ENCODE peak calls at places on chromosomes 11 and 22, in five cellular contexts. D, X, O, J and M are unnamed samples.

GRCh38 chr11:68224606-68225005 is 11.5 kb upstream of the KMT5B start:
- DNase-seq in D (no peak), X (no peak), O (no peak), J (no peak), M (no peak)

GRCh38 chr11:93648168-93648567 is 13.3 kb upstream of the CEP295 start:
- DNase-seq in D (no peak), X (no peak), O (no peak), J (no peak), M (no peak)

GRCh38 chr11:10349281-10349665 is 44.4 kb downstream of the ADM start:
- DNase-seq in D (no peak), X (no peak), O (no peak), J (no peak), M (no peak)

GRCh38 chr11:35393093-35393492 is 26.3 kb downstream of the SLC1A2 start:
- DNase-seq in D (no peak), X (no peak), O (no peak), J (peak; percentile 42), M (no peak)

GRCh38 chr11:57358991-57359390 is 20.8 kb downstream of the P2RX3 start:
- DNase-seq in D (no peak), X (no peak), O (no peak), J (no peak), M (no peak)

GRCh38 chr11:35494966-35495365 is 30.4 kb downstream of the PAMR1 start:
- DNase-seq in D (no peak), X (no peak), O (no peak), J (no peak), M (no peak)

GRCh38 chr11:12148882-12149281 is 38.5 kb downstream of the MICAL2 start:
- DNase-seq in D (no peak), X (no peak), O (no peak), J (no peak), M (no peak)

GRCh38 chr11:92941676-92942571 is 27.5 kb upstream of the MTNR1B start:
- DNase-seq in D (no peak), X (peak; percentile 18), O (no peak), J (peak; percentile 64), M (peak; percentile 25)

GRCh38 chr22:39601180-39601535 is 30.6 kb downstream of the CACNA1I start:
- DNase-seq in D (no peak), X (no peak), O (no peak), J (no peak), M (no peak)

GRCh38 chr22:44846726-44847275 is 94.4 kb downstream of the ARHGAP8 start:
- DNase-seq in D (no peak), X (no peak), O (no peak), J (no peak), M (no peak)

GRCh38 chr11:70810131-70810530 is 411.8 kb downstream of the CTTN start:
- DNase-seq in D (no peak), X (no peak), O (no peak), J (no peak), M (no peak)

GRCh38 chr11:117805048-117805447 is 8.0 kb upstream of the DSCAML1 start:
- DNase-seq in D (no peak), X (no peak), O (no peak), J (no peak), M (no peak)

DNA sequence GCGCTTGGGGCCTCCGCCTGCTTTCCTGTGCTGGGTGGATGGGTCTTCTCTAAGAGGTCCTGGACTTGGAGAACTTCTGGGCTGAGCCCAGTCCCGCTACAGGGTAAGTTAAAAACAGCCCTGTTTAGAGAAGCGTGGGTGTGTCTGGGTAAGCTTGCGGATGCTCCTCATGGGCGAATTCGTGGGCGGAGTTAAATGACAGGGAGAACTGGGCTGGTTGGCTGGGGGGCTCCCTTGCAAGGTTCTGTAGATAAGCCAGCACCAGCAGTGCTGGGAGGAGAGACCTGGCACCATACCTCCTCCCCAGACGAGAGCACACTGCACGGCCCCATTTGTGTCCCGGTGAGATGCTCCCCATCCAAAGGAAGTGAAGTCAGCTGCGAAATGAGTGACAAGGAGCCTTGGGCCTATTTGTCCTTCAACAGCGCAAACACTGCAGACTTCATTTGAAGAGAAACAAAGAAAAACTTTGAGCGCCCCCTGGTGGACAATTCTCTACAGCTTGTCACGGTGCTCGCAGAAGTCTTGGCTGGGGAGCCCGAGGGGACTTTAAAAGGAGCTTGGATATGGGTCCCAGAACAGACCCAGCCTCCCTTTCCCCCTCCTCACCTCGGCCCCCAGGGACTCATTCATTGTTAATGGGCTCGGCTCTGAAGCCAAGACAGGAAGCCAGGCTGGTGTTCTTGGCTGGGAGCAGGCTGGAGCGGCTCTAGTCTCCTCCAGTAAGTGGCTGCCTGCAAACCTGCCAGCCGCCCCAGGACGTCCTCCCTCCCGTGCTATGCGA is 39.5 kb downstream of the TP53I11 start:
- DNase-seq in D (no peak), X (peak; percentile 59), O (peak; percentile 95), J (peak; percentile 83), M (no peak)
- TF ChIP-seq SIN3A in D (no peak), X (no peak), O (peak; percentile 27), J (no peak), M (no peak)

DNA sequence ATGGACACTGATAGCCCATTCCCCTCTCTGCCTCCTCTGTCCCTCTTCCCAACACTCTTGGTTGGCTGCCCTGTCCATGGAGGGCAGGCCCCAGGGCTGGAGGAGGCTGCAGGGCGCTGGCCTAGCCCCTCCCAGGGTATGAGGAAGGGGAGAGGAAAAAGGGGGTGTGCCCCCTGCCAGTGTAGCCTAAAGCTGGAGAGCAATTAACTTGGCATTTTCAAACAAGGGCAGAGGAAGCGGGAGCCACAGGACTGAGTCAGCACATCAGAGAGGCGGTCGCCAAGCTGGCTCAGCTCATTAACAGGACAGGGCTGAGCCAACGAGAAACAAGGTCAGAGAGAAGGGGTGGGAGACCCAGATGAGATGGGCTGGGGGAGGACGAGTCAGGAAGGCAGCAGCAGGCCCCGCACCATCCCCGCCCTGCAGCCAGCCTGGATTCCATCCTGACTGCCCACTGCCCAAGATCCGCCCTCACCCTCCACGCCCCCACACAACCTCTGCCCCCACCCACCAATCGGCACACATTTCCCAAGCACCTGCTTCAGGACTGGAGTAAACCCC is 76.3 kb downstream of the BUD13 start:
- DNase-seq in D (no peak), X (no peak), O (peak; percentile 57), J (peak; percentile 21), M (no peak)
- TF ChIP-seq SIN3A in D (no peak), X (no peak), O (no peak), J (no peak), M (no peak)

GRCh38 chr11:95891423-95892177 is 32.3 kb downstream of the MTMR2 start:
- DNase-seq in D (no peak), X (no peak), O (no peak), J (no peak), M (no peak)

GRCh38 chr11:95884802-95885201 is 39.1 kb downstream of the MTMR2 start:
- DNase-seq in D (no peak), X (no peak), O (no peak), J (no peak), M (no peak)

GRCh38 chr11:95888439-95888838 is 35.5 kb downstream of the MTMR2 start:
- DNase-seq in D (no peak), X (no peak), O (no peak), J (no peak), M (no peak)

GRCh38 chr11:95886462-95886861 is 37.4 kb downstream of the MTMR2 start:
- DNase-seq in D (no peak), X (no peak), O (no peak), J (no peak), M (no peak)

DNA sequence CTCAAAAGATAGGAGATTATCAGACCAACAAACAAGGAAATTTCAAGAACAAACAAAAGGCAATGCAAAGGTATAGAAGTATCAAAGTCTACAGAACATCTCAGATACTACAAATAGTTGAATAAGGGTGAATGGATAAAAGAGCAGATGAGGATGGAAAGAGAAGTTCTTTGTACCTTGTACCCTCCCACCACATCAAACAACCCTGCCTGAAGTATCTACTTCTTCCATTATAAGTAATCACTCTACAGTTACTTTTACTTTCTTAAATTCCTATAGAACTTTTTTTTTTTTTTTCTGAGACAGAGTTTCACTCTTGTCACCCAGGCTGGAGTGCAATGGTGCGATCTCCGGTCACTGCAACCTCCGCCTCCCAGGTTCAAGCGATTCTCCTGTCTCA is 35.1 kb downstream of the MTMR2 start:
- DNase-seq in D (no peak), X (no peak), O (no peak), J (no peak), M (no peak)
- TF ChIP-seq SIN3A in D (no peak), X (no peak), O (no peak), J (no peak), M (no peak)

GRCh38 chr11:116427903-116428637 is 344.7 kb downstream of the BUD13 start:
- DNase-seq in D (no peak), X (no peak), O (no peak), J (peak; percentile 88), M (no peak)
- TF ChIP-seq SIN3A in D (no peak), X (no peak), O (no peak), J (no peak), M (no peak)

GRCh38 chr11:131886201-131886600 is 515.8 kb downstream of the NTM start:
- DNase-seq in D (no peak), X (no peak), O (no peak), J (no peak), M (no peak)

GRCh38 chr11:131888230-131888826 is 517.9 kb downstream of the NTM start:
- DNase-seq in D (no peak), X (no peak), O (no peak), J (no peak), M (no peak)

GRCh38 chr11:131889760-131890620 is 519.6 kb downstream of the NTM start:
- DNase-seq in D (no peak), X (no peak), O (no peak), J (no peak), M (no peak)

GRCh38 chr11:131885371-131885770 is 515.0 kb downstream of the NTM start:
- DNase-seq in D (no peak), X (no peak), O (no peak), J (no peak), M (no peak)

DNA sequence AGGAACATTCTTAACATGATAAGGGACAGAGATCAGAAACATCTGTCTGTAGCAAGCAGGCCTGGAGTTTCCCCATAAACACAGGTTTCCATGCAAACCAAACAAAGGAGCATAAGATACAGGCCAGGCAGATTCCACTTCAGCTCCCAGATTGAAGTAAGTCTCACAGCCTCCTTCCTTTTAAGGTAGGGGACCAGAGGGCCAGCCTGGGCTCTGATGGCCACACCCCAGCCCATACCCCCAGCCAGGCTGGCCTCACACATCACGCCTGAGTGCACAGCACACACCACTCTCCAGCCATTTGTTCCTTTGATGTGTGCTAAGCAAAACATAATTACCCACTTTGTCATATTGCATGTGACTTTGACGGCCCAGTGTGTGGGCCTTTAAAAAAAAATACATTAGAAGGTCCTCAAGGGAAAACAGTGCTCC is 518.7 kb downstream of the NTM start:
- DNase-seq in D (peak; percentile 66), X (no peak), O (no peak), J (peak; percentile 44), M (no peak)
- TF ChIP-seq SIN3A in D (no peak), X (no peak), O (no peak), J (no peak), M (no peak)